ENCODE peak calls at places on chromosome 14, in ten cellular contexts. One of them, this sample, is unnamed.
A peak's percentile ranks its signal among the peaks of the same experiment; 100 is the strongest.

GRCh38 chr14:76373456-76373855 is 2.5 kb upstream of the ESRRB start:
- DNase-seq in astrocyte of the cerebellum: no peak
- DNase-seq in sigmoid colon: no peak
- DNase-seq in Panc1: no peak
- DNase-seq in ovary: no peak
- DNase-seq in GM10248: no peak
- DNase-seq in upper lobe of right lung: no peak
- DNase-seq in Caco-2: no peak
- DNase-seq in progenitor cell of endocrine pancreas: no peak
- DNase-seq in OCI-LY7: no peak
- DNase-seq in this sample: no peak

GRCh38 chr14:54512393-54512792 is 2.7 kb downstream of the CGRRF1 start:
- DNase-seq in astrocyte of the cerebellum: no peak
- DNase-seq in Caco-2: no peak
- DNase-seq in ovary: no peak
- DNase-seq in OCI-LY7: no peak
- DNase-seq in progenitor cell of endocrine pancreas: no peak
- DNase-seq in sigmoid colon: no peak
- DNase-seq in GM10248: no peak
- DNase-seq in upper lobe of right lung: no peak
- DNase-seq in Panc1: no peak
- DNase-seq in this sample: no peak

GRCh38 chr14:43438056-43438455 is 1069.0 kb downstream of the FSCB start:
- DNase-seq in OCI-LY7: no peak
- DNase-seq in astrocyte of the cerebellum: no peak
- DNase-seq in ovary: no peak
- DNase-seq in Panc1: no peak
- DNase-seq in Caco-2: no peak
- DNase-seq in GM10248: no peak
- DNase-seq in progenitor cell of endocrine pancreas: no peak
- DNase-seq in sigmoid colon: no peak
- DNase-seq in upper lobe of right lung: no peak
- DNase-seq in this sample: no peak

GRCh38 chr14:74882103-74882920 is 596 bp downstream of the DLST start:
- DNase-seq in Caco-2: no peak
- DNase-seq in upper lobe of right lung: peak; percentile 79
- DNase-seq in progenitor cell of endocrine pancreas: no peak
- DNase-seq in Panc1: no peak
- DNase-seq in ovary: no peak
- DNase-seq in OCI-LY7: peak; percentile 70
- DNase-seq in astrocyte of the cerebellum: no peak
- DNase-seq in GM10248: no peak
- DNase-seq in sigmoid colon: peak; percentile 73
- DNase-seq in this sample: no peak

GRCh38 chr14:100735271-100735670 is 8.6 kb downstream of the DLK1 start:
- DNase-seq in upper lobe of right lung: peak; percentile 26
- DNase-seq in sigmoid colon: peak; percentile 44
- DNase-seq in ovary: no peak
- DNase-seq in OCI-LY7: no peak
- DNase-seq in progenitor cell of endocrine pancreas: no peak
- DNase-seq in Panc1: no peak
- DNase-seq in GM10248: no peak
- DNase-seq in astrocyte of the cerebellum: no peak
- DNase-seq in Caco-2: no peak
- DNase-seq in this sample: no peak

GRCh38 chr14:34554540-34555250 is 15.2 kb upstream of the EAPP start:
- DNase-seq in GM10248: no peak
- DNase-seq in ovary: no peak
- DNase-seq in OCI-LY7: peak; percentile 30
- DNase-seq in progenitor cell of endocrine pancreas: no peak
- DNase-seq in astrocyte of the cerebellum: no peak
- DNase-seq in sigmoid colon: peak; percentile 64
- DNase-seq in Panc1: peak; percentile 42
- DNase-seq in upper lobe of right lung: peak; percentile 25
- DNase-seq in Caco-2: no peak
- DNase-seq in this sample: peak; percentile 39

GRCh38 chr14:22848391-22849164 is 12.2 kb downstream of the MMP14 start:
- DNase-seq in astrocyte of the cerebellum: peak; percentile 89
- DNase-seq in GM10248: no peak
- DNase-seq in progenitor cell of endocrine pancreas: no peak
- DNase-seq in Panc1: no peak
- DNase-seq in sigmoid colon: peak; percentile 95
- DNase-seq in Caco-2: no peak
- DNase-seq in upper lobe of right lung: peak; percentile 69
- DNase-seq in OCI-LY7: no peak
- DNase-seq in ovary: peak; percentile 91
- DNase-seq in this sample: no peak

GRCh38 chr14:57747036-57747435 is 118.9 kb downstream of the SLC35F4 start:
- DNase-seq in sigmoid colon: no peak
- DNase-seq in upper lobe of right lung: no peak
- DNase-seq in GM10248: no peak
- DNase-seq in astrocyte of the cerebellum: no peak
- DNase-seq in Panc1: no peak
- DNase-seq in ovary: no peak
- DNase-seq in progenitor cell of endocrine pancreas: no peak
- DNase-seq in Caco-2: no peak
- DNase-seq in OCI-LY7: no peak
- DNase-seq in this sample: no peak

GRCh38 chr14:29820785-29821184 is 106.9 kb downstream of the PRKD1 start:
- DNase-seq in astrocyte of the cerebellum: no peak
- DNase-seq in upper lobe of right lung: no peak
- DNase-seq in progenitor cell of endocrine pancreas: no peak
- DNase-seq in OCI-LY7: no peak
- DNase-seq in sigmoid colon: no peak
- DNase-seq in ovary: no peak
- DNase-seq in Caco-2: no peak
- DNase-seq in GM10248: no peak
- DNase-seq in Panc1: no peak
- DNase-seq in this sample: no peak

GRCh38 chr14:101400815-101401214 is 160.5 kb upstream of the DIO3 start:
- DNase-seq in OCI-LY7: no peak
- DNase-seq in upper lobe of right lung: no peak
- DNase-seq in sigmoid colon: no peak
- DNase-seq in Panc1: no peak
- DNase-seq in progenitor cell of endocrine pancreas: no peak
- DNase-seq in Caco-2: no peak
- DNase-seq in astrocyte of the cerebellum: no peak
- DNase-seq in ovary: peak; percentile 36
- DNase-seq in GM10248: no peak
- DNase-seq in this sample: no peak

GRCh38 chr14:75673345-75673744 is 12.3 kb downstream of the TTLL5 start:
- DNase-seq in ovary: no peak
- DNase-seq in astrocyte of the cerebellum: no peak
- DNase-seq in Caco-2: no peak
- DNase-seq in progenitor cell of endocrine pancreas: no peak
- DNase-seq in sigmoid colon: no peak
- DNase-seq in upper lobe of right lung: no peak
- DNase-seq in GM10248: peak; percentile 31
- DNase-seq in OCI-LY7: no peak
- DNase-seq in Panc1: no peak
- DNase-seq in this sample: no peak

GRCh38 chr14:64012003-64012402 is 159.2 kb downstream of the SYNE2 start:
- DNase-seq in ovary: no peak
- DNase-seq in progenitor cell of endocrine pancreas: no peak
- DNase-seq in Caco-2: no peak
- DNase-seq in upper lobe of right lung: no peak
- DNase-seq in OCI-LY7: no peak
- DNase-seq in Panc1: no peak
- DNase-seq in astrocyte of the cerebellum: no peak
- DNase-seq in GM10248: no peak
- DNase-seq in sigmoid colon: no peak
- DNase-seq in this sample: no peak

GRCh38 chr14:95480109-95480886 is 36.2 kb downstream of the SYNE3 start:
- DNase-seq in upper lobe of right lung: no peak
- DNase-seq in GM10248: peak; percentile 64
- DNase-seq in progenitor cell of endocrine pancreas: no peak
- DNase-seq in astrocyte of the cerebellum: no peak
- DNase-seq in OCI-LY7: no peak
- DNase-seq in Panc1: no peak
- DNase-seq in ovary: no peak
- DNase-seq in Caco-2: no peak
- DNase-seq in sigmoid colon: peak; percentile 90
- DNase-seq in this sample: no peak

GRCh38 chr14:57748279-57748678 is 117.6 kb downstream of the SLC35F4 start:
- DNase-seq in sigmoid colon: no peak
- DNase-seq in OCI-LY7: no peak
- DNase-seq in upper lobe of right lung: no peak
- DNase-seq in astrocyte of the cerebellum: no peak
- DNase-seq in GM10248: no peak
- DNase-seq in Panc1: no peak
- DNase-seq in progenitor cell of endocrine pancreas: no peak
- DNase-seq in Caco-2: no peak
- DNase-seq in ovary: no peak
- DNase-seq in this sample: no peak

GRCh38 chr14:78240567-78240966 is 70.4 kb downstream of the NRXN3 start:
- DNase-seq in upper lobe of right lung: no peak
- DNase-seq in Caco-2: no peak
- DNase-seq in GM10248: no peak
- DNase-seq in sigmoid colon: no peak
- DNase-seq in ovary: no peak
- DNase-seq in OCI-LY7: no peak
- DNase-seq in progenitor cell of endocrine pancreas: no peak
- DNase-seq in astrocyte of the cerebellum: no peak
- DNase-seq in Panc1: no peak
- DNase-seq in this sample: no peak

GRCh38 chr14:102751088-102751487 is 26.2 kb upstream of the TRAF3 start:
- DNase-seq in progenitor cell of endocrine pancreas: no peak
- DNase-seq in Caco-2: no peak
- DNase-seq in sigmoid colon: no peak
- DNase-seq in GM10248: no peak
- DNase-seq in astrocyte of the cerebellum: no peak
- DNase-seq in Panc1: no peak
- DNase-seq in OCI-LY7: no peak
- DNase-seq in upper lobe of right lung: no peak
- DNase-seq in ovary: no peak
- DNase-seq in this sample: no peak

GRCh38 chr14:100085451-100085850 is 20.2 kb downstream of the EVL start:
- DNase-seq in sigmoid colon: no peak
- DNase-seq in OCI-LY7: no peak
- DNase-seq in Panc1: no peak
- DNase-seq in ovary: no peak
- DNase-seq in progenitor cell of endocrine pancreas: no peak
- DNase-seq in GM10248: no peak
- DNase-seq in Caco-2: no peak
- DNase-seq in upper lobe of right lung: no peak
- DNase-seq in astrocyte of the cerebellum: no peak
- DNase-seq in this sample: no peak

GRCh38 chr14:71705460-71705859 is 226.8 kb upstream of the RGS6 start:
- DNase-seq in ovary: no peak
- DNase-seq in upper lobe of right lung: no peak
- DNase-seq in GM10248: no peak
- DNase-seq in progenitor cell of endocrine pancreas: no peak
- DNase-seq in Caco-2: no peak
- DNase-seq in astrocyte of the cerebellum: no peak
- DNase-seq in Panc1: no peak
- DNase-seq in sigmoid colon: no peak
- DNase-seq in OCI-LY7: no peak
- DNase-seq in this sample: no peak
- TF ChIP-seq CTCF in ovary: no peak
- TF ChIP-seq CTCF in upper lobe of right lung: no peak
- TF ChIP-seq CTCF in GM10248: no peak
- TF ChIP-seq CTCF in progenitor cell of endocrine pancreas: no peak
- TF ChIP-seq CTCF in Caco-2: no peak
- TF ChIP-seq CTCF in astrocyte of the cerebellum: no peak
- TF ChIP-seq CTCF in Panc1: no peak
- TF ChIP-seq CTCF in sigmoid colon: no peak
- TF ChIP-seq CTCF in OCI-LY7: peak; percentile 20
- TF ChIP-seq CTCF in this sample: peak; percentile 37

GRCh38 chr14:51398898-51399297 is 158.9 kb downstream of the TMX1 start:
- DNase-seq in progenitor cell of endocrine pancreas: no peak
- DNase-seq in Caco-2: no peak
- DNase-seq in upper lobe of right lung: no peak
- DNase-seq in OCI-LY7: no peak
- DNase-seq in astrocyte of the cerebellum: no peak
- DNase-seq in Panc1: no peak
- DNase-seq in GM10248: no peak
- DNase-seq in ovary: no peak
- DNase-seq in sigmoid colon: no peak
- DNase-seq in this sample: no peak
- TF ChIP-seq CTCF in progenitor cell of endocrine pancreas: no peak
- TF ChIP-seq CTCF in Caco-2: no peak
- TF ChIP-seq CTCF in upper lobe of right lung: no peak
- TF ChIP-seq CTCF in OCI-LY7: no peak
- TF ChIP-seq CTCF in astrocyte of the cerebellum: no peak
- TF ChIP-seq CTCF in Panc1: no peak
- TF ChIP-seq CTCF in GM10248: no peak
- TF ChIP-seq CTCF in ovary: no peak
- TF ChIP-seq CTCF in sigmoid colon: no peak
- TF ChIP-seq CTCF in this sample: no peak

GRCh38 chr14:69059658-69060648 is 80.9 kb upstream of the ACTN1 start:
- DNase-seq in Panc1: no peak
- DNase-seq in OCI-LY7: no peak
- DNase-seq in sigmoid colon: peak; percentile 88
- DNase-seq in progenitor cell of endocrine pancreas: no peak
- DNase-seq in upper lobe of right lung: no peak
- DNase-seq in Caco-2: no peak
- DNase-seq in ovary: no peak
- DNase-seq in GM10248: no peak
- DNase-seq in astrocyte of the cerebellum: peak; percentile 74
- DNase-seq in this sample: no peak
- TF ChIP-seq CTCF in Panc1: no peak
- TF ChIP-seq CTCF in OCI-LY7: no peak
- TF ChIP-seq CTCF in sigmoid colon: no peak
- TF ChIP-seq CTCF in progenitor cell of endocrine pancreas: no peak
- TF ChIP-seq CTCF in upper lobe of right lung: no peak
- TF ChIP-seq CTCF in Caco-2: no peak
- TF ChIP-seq CTCF in ovary: no peak
- TF ChIP-seq CTCF in GM10248: no peak
- TF ChIP-seq CTCF in astrocyte of the cerebellum: no peak
- TF ChIP-seq CTCF in this sample: no peak

GRCh38 chr14:60085085-60085484 is 6.6 kb upstream of the PCNX4 start:
- DNase-seq in Panc1: no peak
- DNase-seq in sigmoid colon: no peak
- DNase-seq in astrocyte of the cerebellum: no peak
- DNase-seq in ovary: no peak
- DNase-seq in upper lobe of right lung: no peak
- DNase-seq in progenitor cell of endocrine pancreas: no peak
- DNase-seq in Caco-2: no peak
- DNase-seq in OCI-LY7: no peak
- DNase-seq in GM10248: no peak
- DNase-seq in this sample: no peak

GRCh38 chr14:60085693-60086092 is 6.0 kb upstream of the PCNX4 start:
- DNase-seq in ovary: no peak
- DNase-seq in upper lobe of right lung: no peak
- DNase-seq in sigmoid colon: no peak
- DNase-seq in OCI-LY7: no peak
- DNase-seq in Panc1: no peak
- DNase-seq in Caco-2: no peak
- DNase-seq in astrocyte of the cerebellum: no peak
- DNase-seq in GM10248: no peak
- DNase-seq in progenitor cell of endocrine pancreas: no peak
- DNase-seq in this sample: no peak

DNA sequence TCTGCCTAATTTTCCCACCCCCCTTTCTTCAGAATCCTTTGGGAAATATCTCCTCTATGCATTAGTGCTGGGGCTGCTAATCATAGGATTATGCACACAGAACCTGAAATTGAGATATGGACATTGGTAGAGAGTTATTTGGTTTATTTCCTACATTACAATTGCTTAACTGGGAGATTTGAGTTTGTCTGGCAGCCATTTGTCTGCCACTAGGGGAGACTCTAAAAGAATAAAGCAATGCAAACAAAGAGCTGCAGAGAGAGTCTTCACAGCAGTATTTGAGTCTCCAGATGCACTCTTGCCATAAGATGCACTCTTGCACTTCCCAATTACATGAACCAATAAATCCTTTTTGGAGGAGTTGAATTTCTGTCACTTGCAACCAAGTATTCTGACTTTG is 12.0 kb upstream of the PCNX4 start:
- DNase-seq in sigmoid colon: no peak
- DNase-seq in progenitor cell of endocrine pancreas: no peak
- DNase-seq in GM10248: no peak
- DNase-seq in Caco-2: no peak
- DNase-seq in OCI-LY7: no peak
- DNase-seq in Panc1: no peak
- DNase-seq in upper lobe of right lung: no peak
- DNase-seq in ovary: no peak
- DNase-seq in astrocyte of the cerebellum: no peak
- DNase-seq in this sample: no peak
- TF ChIP-seq CTCF in sigmoid colon: no peak
- TF ChIP-seq CTCF in progenitor cell of endocrine pancreas: peak; percentile 10
- TF ChIP-seq CTCF in GM10248: no peak
- TF ChIP-seq CTCF in Caco-2: peak; percentile 14
- TF ChIP-seq CTCF in OCI-LY7: peak; percentile 46
- TF ChIP-seq CTCF in Panc1: no peak
- TF ChIP-seq CTCF in upper lobe of right lung: no peak
- TF ChIP-seq CTCF in ovary: no peak
- TF ChIP-seq CTCF in astrocyte of the cerebellum: peak; percentile 32
- TF ChIP-seq CTCF in this sample: no peak